ENCODE peak calls at places on chromosomes 2 and 18, in eight cellular contexts. H is tibial nerve, Q is uterus, C is thoracic aorta, Y is lower lobe of right lung, O is cardiac muscle cell, W is GM13977, N is PC-3. B is an unnamed sample.

GRCh38 chr2:238761802-238762373 is 86.0 kb upstream of the TWIST2 start:
- DNase-seq in H (no peak), Q (no peak), C (no peak), Y (no peak), O (peak), W (no peak), N (peak), B (no peak)

GRCh38 chr2:189613077-189613636 is 32.6 kb upstream of the SLC40A1 start:
- DNase-seq in H (peak), Q (peak), C (no peak), Y (no peak), O (peak), W (no peak), N (no peak), B (no peak)

GRCh38 chr2:191835539-191836350 is 11.1 kb downstream of the CAVIN2 start:
- DNase-seq in H (no peak), Q (no peak), C (no peak), Y (no peak), O (no peak), W (no peak), N (peak), B (no peak)

GRCh38 chr2:229392214-229392613 is 121.1 kb upstream of the PID1 start:
- DNase-seq in H (no peak), Q (no peak), C (no peak), Y (no peak), O (peak), W (no peak), N (no peak), B (peak)

GRCh38 chr2:78768016-78768415 is 257.5 kb upstream of the REG3G start:
- DNase-seq in H (no peak), Q (no peak), C (no peak), Y (no peak), O (no peak), W (no peak), N (no peak), B (no peak)

GRCh38 chr2:21770787-21771186 is 647.0 kb downstream of the TDRD15 start:
- DNase-seq in H (no peak), Q (no peak), C (no peak), Y (no peak), O (no peak), W (no peak), N (no peak), B (no peak)

GRCh38 chr2:168948621-168949212 is 47.6 kb downstream of the G6PC2 start:
- DNase-seq in H (no peak), Q (no peak), C (no peak), Y (no peak), O (peak), W (no peak), N (peak), B (no peak)

GRCh38 chr18:43882358-43882757 is 605.1 kb upstream of the SYT4 start:
- DNase-seq in H (no peak), Q (no peak), C (no peak), Y (no peak), O (peak), W (no peak), N (no peak), B (no peak)

GRCh38 chr2:138503652-138504051 is 2.1 kb downstream of the SPOPL start:
- DNase-seq in H (no peak), Q (no peak), C (no peak), Y (no peak), O (no peak), W (no peak), N (peak), B (no peak)

GRCh38 chr18:13221821-13222220 is 3.3 kb downstream of the LDLRAD4 start:
- DNase-seq in H (no peak), Q (peak), C (no peak), Y (no peak), O (no peak), W (no peak), N (no peak), B (no peak)

GRCh38 chr18:42011053-42011452 is 56.0 kb downstream of the PIK3C3 start:
- DNase-seq in H (no peak), Q (no peak), C (no peak), Y (no peak), O (no peak), W (peak), N (no peak), B (no peak)

GRCh38 chr2:239064253-239064652 is 216.4 kb downstream of the TWIST2 start:
- DNase-seq in H (no peak), Q (no peak), C (no peak), Y (no peak), O (no peak), W (no peak), N (no peak), B (no peak)

GRCh38 chr18:7575465-7576026 is 8.4 kb downstream of the PTPRM start:
- DNase-seq in H (no peak), Q (no peak), C (no peak), Y (no peak), O (peak), W (no peak), N (peak), B (no peak)

GRCh38 chr2:176710657-176711197 is 441.5 kb downstream of the MTX2 start:
- DNase-seq in H (peak), Q (no peak), C (no peak), Y (no peak), O (no peak), W (no peak), N (no peak), B (no peak)

GRCh38 chr2:81324046-81324445 is 1019.5 kb upstream of the LRRTM1 start:
- DNase-seq in H (no peak), Q (no peak), C (no peak), Y (no peak), O (peak), W (no peak), N (peak), B (no peak)

GRCh38 chr2:215531284-215531683 is 95.4 kb upstream of the FN1 start:
- DNase-seq in H (no peak), Q (no peak), C (no peak), Y (no peak), O (peak), W (no peak), N (peak), B (no peak)

GRCh38 chr2:46305177-46305576 is 8.0 kb downstream of the EPAS1 start:
- DNase-seq in H (no peak), Q (no peak), C (no peak), Y (no peak), O (no peak), W (no peak), N (no peak), B (no peak)

GRCh38 chr18:11671156-11671555 is 17.9 kb upstream of the GNAL start:
- DNase-seq in H (no peak), Q (no peak), C (no peak), Y (no peak), O (no peak), W (no peak), N (no peak), B (no peak)

GRCh38 chr2:226466589-226466988 is 333.0 kb downstream of the IRS1 start:
- DNase-seq in H (no peak), Q (no peak), C (no peak), Y (no peak), O (no peak), W (no peak), N (no peak), B (no peak)

GRCh38 chr18:8003878-8004675 is 437.0 kb downstream of the PTPRM start:
- DNase-seq in H (no peak), Q (no peak), C (no peak), Y (no peak), O (peak), W (no peak), N (no peak), B (no peak)

GRCh38 chr2:152647417-152648010 is 69.7 kb downstream of the PRPF40A start:
- DNase-seq in H (peak), Q (peak), C (no peak), Y (peak), O (peak), W (no peak), N (no peak), B (no peak)

GRCh38 chr18:33578371-33579146 is 540 bp downstream of the ASXL3 start:
- DNase-seq in H (no peak), Q (peak), C (no peak), Y (peak), O (no peak), W (peak), N (no peak), B (no peak)

GRCh38 chr2:9914384-9915065 is 37.0 kb upstream of the GRHL1 start:
- DNase-seq in H (no peak), Q (no peak), C (no peak), Y (no peak), O (peak), W (peak), N (peak), B (no peak)

GRCh38 chr2:56168163-56168562 is 15.6 kb upstream of the CCDC85A start:
- DNase-seq in H (no peak), Q (no peak), C (no peak), Y (no peak), O (peak), W (no peak), N (peak), B (no peak)

GRCh38 chr18:2970762-2971659 is 41.9 kb downstream of the LPIN2 start:
- DNase-seq in H (no peak), Q (no peak), C (no peak), Y (peak), O (no peak), W (no peak), N (no peak), B (no peak)

GRCh38 chr2:158131919-158132566 is 30.4 kb downstream of the UPP2 start:
- DNase-seq in H (no peak), Q (no peak), C (no peak), Y (no peak), O (no peak), W (no peak), N (no peak), B (no peak)

GRCh38 chr2:84741182-84741822 is 139.6 kb downstream of the TRABD2A start:
- DNase-seq in H (no peak), Q (no peak), C (no peak), Y (no peak), O (peak), W (peak), N (peak), B (no peak)

GRCh38 chr2:160574472-160575140 is 81.0 kb upstream of the RBMS1 start:
- DNase-seq in H (no peak), Q (no peak), C (no peak), Y (no peak), O (peak), W (no peak), N (peak), B (peak)

GRCh38 chr2:132943829-132944228 is 273.8 kb upstream of the LYPD1 start:
- DNase-seq in H (no peak), Q (no peak), C (no peak), Y (no peak), O (peak), W (no peak), N (no peak), B (no peak)

GRCh38 chr2:231786177-231786916 is at the start of gene COPS7B:
- DNase-seq in H (peak), Q (peak), C (peak), Y (peak), O (peak), W (peak), N (peak), B (no peak)

GRCh38 chr18:59142274-59142673 is 2.6 kb downstream of the SEC11C start:
- DNase-seq in H (no peak), Q (no peak), C (no peak), Y (no peak), O (no peak), W (peak), N (no peak), B (no peak)

GRCh38 chr2:2871480-2872308 is 505.9 kb downstream of the EIPR1 start:
- DNase-seq in H (no peak), Q (no peak), C (no peak), Y (no peak), O (no peak), W (no peak), N (no peak), B (no peak)

DNA sequence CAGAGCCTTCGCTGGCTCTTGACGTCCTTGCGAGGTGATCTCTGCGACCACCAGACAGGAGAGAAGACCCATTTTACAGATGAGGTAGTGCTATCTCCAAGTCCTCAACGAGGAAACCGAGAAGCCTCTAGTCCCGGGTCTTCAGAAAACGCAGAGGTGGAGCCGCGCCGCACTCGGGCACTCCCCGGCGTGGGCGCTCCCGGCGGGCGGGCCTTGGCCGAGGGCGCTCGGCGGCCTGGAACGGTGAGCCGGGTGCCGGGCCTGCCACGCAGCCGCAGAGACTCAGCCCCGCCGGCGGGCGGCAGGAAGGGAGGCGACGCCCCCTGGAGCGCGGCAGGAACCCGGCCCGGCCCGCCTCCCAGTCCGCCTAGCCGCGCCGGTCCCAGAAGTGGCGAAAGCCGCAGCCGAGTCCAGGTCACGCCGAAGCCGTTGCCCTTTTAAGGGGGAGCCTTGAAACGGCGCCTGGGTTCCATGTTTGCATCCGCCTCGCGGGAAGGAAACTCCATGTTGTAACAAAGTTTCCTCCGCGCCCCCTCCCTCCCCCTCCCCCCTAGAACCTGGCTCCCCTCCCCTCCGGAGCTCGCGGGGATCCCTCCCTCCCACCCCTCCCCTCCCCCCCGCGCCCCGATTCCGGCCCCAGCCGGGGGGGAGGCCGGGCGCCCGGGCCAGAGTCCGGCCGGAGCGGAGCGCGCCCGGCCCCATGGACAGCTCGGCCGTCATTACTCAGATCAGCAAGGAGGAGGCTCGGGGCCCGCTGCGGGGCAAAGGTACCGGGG is at the start of gene CTDSP1:
- DNase-seq in H (peak), Q (peak), C (peak), Y (peak), O (peak), W (peak), N (peak), B (peak)
- TF ChIP-seq CTCF in H (peak), Q (peak), C (no peak), Y (peak), O (no peak), W (no peak), N (no peak), B (no peak)

GRCh38 chr2:48906640-48907039 is 151.1 kb upstream of the LHCGR start:
- DNase-seq in H (no peak), Q (no peak), C (no peak), Y (no peak), O (peak), W (no peak), N (no peak), B (no peak)

GRCh38 chr2:48915227-48915626 is 159.7 kb upstream of the LHCGR start:
- DNase-seq in H (no peak), Q (no peak), C (no peak), Y (no peak), O (no peak), W (no peak), N (no peak), B (no peak)

GRCh38 chr2:48915884-48916283 is 160.4 kb upstream of the LHCGR start:
- DNase-seq in H (no peak), Q (no peak), C (no peak), Y (no peak), O (no peak), W (no peak), N (no peak), B (no peak)

GRCh38 chr2:48914477-48915077 is 159.1 kb upstream of the LHCGR start:
- DNase-seq in H (peak), Q (no peak), C (no peak), Y (no peak), O (no peak), W (no peak), N (no peak), B (no peak)

DNA sequence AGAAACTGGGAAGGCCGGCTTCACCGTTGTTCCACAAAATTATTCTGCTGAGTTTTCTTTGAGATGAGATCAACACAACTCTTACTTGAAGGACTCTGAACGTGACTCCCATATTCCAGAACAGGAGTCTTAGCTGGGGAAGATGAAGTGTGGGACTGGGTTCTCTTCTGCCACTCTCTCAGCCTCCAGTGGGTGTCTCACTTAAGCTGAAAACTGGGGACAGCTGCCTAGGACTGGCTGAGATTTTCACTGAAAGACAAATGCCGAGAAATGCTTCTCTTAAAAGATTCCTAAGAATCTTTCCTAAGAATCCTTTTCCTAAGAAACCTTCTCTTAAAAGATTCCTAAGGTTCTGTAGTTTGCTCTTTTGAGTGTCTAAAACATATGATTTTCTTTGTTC is 156.6 kb upstream of the LHCGR start:
- DNase-seq in H (no peak), Q (no peak), C (no peak), Y (no peak), O (peak), W (no peak), N (no peak), B (no peak)
- TF ChIP-seq CTCF in H (no peak), Q (no peak), C (no peak), Y (no peak), O (peak), W (no peak), N (no peak), B (no peak)

DNA sequence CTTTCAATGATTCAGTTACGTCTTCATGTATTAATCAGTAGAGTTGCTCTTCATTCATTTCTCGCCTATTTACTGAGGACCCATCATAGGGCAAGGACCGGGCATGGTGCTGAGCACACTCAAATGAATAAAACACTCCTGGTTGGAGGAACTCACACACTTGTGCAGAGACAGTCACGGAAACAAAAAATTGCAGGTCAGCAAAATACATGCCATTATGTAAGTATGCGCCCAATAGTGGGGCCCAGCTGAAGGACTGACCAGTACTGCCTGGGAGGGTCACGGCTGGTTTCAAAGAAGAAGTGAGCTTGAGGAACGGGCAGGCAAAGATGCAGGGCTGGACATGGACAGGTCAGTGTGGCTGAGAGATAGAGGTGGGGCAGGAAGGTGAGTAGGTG is 102.9 kb downstream of the DDX1 start:
- DNase-seq in H (no peak), Q (no peak), C (no peak), Y (no peak), O (no peak), W (no peak), N (no peak), B (no peak)
- TF ChIP-seq CTCF in H (no peak), Q (no peak), C (no peak), Y (no peak), O (no peak), W (no peak), N (no peak), B (no peak)

GRCh38 chr2:69168144-69168813 is 155.3 kb downstream of the ANTXR1 start:
- DNase-seq in H (no peak), Q (no peak), C (no peak), Y (no peak), O (no peak), W (no peak), N (peak), B (no peak)
- TF ChIP-seq CTCF in H (no peak), Q (no peak), C (no peak), Y (no peak), O (no peak), W (no peak), N (no peak), B (no peak)

GRCh38 chr18:36455931-36456330 is 158.4 kb downstream of the FHOD3 start:
- DNase-seq in H (no peak), Q (no peak), C (no peak), Y (no peak), O (no peak), W (no peak), N (no peak), B (no peak)
- TF ChIP-seq CTCF in H (no peak), Q (no peak), C (no peak), Y (no peak), O (no peak), W (no peak), N (no peak), B (no peak)

GRCh38 chr2:207692206-207693065 is 19.0 kb upstream of the CCNYL1 start:
- DNase-seq in H (peak), Q (peak), C (no peak), Y (peak), O (peak), W (peak), N (peak), B (no peak)
- TF ChIP-seq CTCF in H (peak), Q (no peak), C (peak), Y (peak), O (peak), W (peak), N (peak), B (peak)

DNA sequence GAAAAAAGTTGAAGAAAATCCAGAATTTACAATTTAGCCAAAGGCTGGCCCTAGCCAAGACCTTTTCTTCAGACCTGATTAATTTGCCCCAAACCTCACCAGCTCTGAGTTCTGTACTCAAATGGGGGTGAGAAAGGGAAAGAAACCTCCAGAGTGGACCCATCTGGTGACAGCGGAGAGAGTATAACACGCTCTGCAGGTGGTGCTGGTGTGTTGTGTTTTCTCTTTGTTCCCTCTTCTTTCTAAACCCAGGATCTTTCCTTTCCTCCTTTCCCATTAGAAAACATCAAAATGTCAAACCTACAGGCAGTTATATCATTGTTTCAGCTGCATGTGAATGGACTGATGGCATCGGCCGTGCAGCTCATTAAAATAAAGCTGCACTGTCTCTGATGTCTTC is 253.3 kb upstream of the SP5 start:
- DNase-seq in H (no peak), Q (no peak), C (no peak), Y (no peak), O (peak), W (no peak), N (no peak), B (no peak)
- TF ChIP-seq CTCF in H (no peak), Q (no peak), C (no peak), Y (no peak), O (no peak), W (peak), N (peak), B (no peak)

DNA sequence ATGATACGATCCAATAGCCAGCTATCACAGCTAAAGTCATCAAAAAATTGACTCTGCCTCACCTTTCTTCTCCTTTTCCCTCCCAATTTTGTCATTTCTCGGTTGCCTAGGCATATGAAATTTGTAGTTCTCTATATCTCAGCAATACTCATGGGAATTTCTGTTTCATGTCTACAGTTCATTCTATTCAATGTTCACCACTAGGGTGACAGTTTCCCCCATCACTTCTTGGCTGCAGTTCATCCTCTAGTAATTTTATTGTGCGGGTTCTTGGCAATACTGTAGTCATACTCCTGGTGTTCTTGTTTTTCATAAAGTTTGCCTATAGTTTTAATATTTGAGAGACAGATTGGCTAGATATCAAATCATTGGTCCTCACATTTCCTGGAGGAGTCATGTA is 872.2 kb upstream of the ID2 start:
- DNase-seq in H (no peak), Q (no peak), C (no peak), Y (no peak), O (no peak), W (no peak), N (no peak), B (no peak)
- TF ChIP-seq CTCF in H (no peak), Q (no peak), C (no peak), Y (no peak), O (no peak), W (no peak), N (peak), B (no peak)

GRCh38 chr2:205237524-205237923 is 444.8 kb upstream of the NRP2 start:
- DNase-seq in H (no peak), Q (no peak), C (no peak), Y (no peak), O (no peak), W (no peak), N (peak), B (no peak)
- TF ChIP-seq CTCF in H (no peak), Q (no peak), C (no peak), Y (no peak), O (no peak), W (no peak), N (peak), B (no peak)

GRCh38 chr2:60456115-60456770 is 97.2 kb downstream of the BCL11A start:
- DNase-seq in H (no peak), Q (no peak), C (no peak), Y (no peak), O (no peak), W (no peak), N (no peak), B (no peak)
- TF ChIP-seq CTCF in H (no peak), Q (no peak), C (no peak), Y (no peak), O (no peak), W (no peak), N (peak), B (no peak)

B was measured in AG09319.